ENCODE peak calls at places on chromosomes 6 and 20, in nine cellular contexts. Z is ovary; P is kidney; A is CD8-positive, alpha-beta T cell; T is IMR-90; R is OCI-LY7; J is fibroblast of the aortic adventitia; C is GM23338; X is foreskin fibroblast. F is an unnamed sample.

GRCh38 chr6:7137335-7138106 is 29.8 kb downstream of the RREB1 start:
- DNase-seq in Z (peak), R (peak), C (peak), A (peak), T (peak), X (peak), J (peak), P (no peak), F (no peak)

GRCh38 chr20:57346477-57346876 is 4.6 kb upstream of the RAE1 start:
- DNase-seq in Z (peak), P (peak), J (peak), R (peak), T (peak), X (peak), C (peak), A (peak), F (peak)

GRCh38 chr6:165726915-165727314 is 63.9 kb upstream of the PDE10A start:
- DNase-seq in C (peak), P (no peak), A (no peak), J (peak), R (no peak), X (no peak), T (no peak), Z (no peak), F (no peak)

GRCh38 chr6:20554326-20554725 is 20.1 kb downstream of the CDKAL1 start:
- DNase-seq in A (no peak), X (no peak), C (no peak), Z (no peak), P (no peak), T (no peak), R (no peak), J (peak), F (no peak)

GRCh38 chr6:30530013-30530412 is 26.3 kb downstream of the GNL1 start:
- DNase-seq in X (no peak), R (no peak), P (no peak), Z (no peak), J (no peak), C (no peak), A (no peak), T (no peak), F (no peak)

GRCh38 chr6:132060591-132060990 is 109.4 kb upstream of the CCN2 start:
- DNase-seq in A (no peak), R (peak), T (peak), C (no peak), X (peak), Z (no peak), J (peak), P (no peak), F (no peak)

GRCh38 chr20:44646641-44647274 is 4.7 kb downstream of the ADA start:
- DNase-seq in R (peak), Z (no peak), P (peak), J (no peak), C (no peak), X (peak), A (no peak), T (peak), F (peak)

GRCh38 chr20:1295276-1295930 is 29.3 kb downstream of the SNPH start:
- DNase-seq in T (no peak), A (no peak), C (no peak), J (no peak), R (no peak), X (no peak), Z (no peak), P (peak), F (no peak)

GRCh38 chr6:47651505-47651944 is 46.9 kb upstream of the ADGRF4 start:
- DNase-seq in R (no peak), C (no peak), X (no peak), A (no peak), P (no peak), J (peak), T (peak), Z (no peak), F (no peak)

GRCh38 chr20:24699321-24700165 is 230.1 kb downstream of the SYNDIG1 start:
- DNase-seq in A (no peak), T (no peak), Z (no peak), C (no peak), R (no peak), P (no peak), J (peak), X (no peak), F (no peak)

GRCh38 chr6:43120101-43120730 is 44.1 kb downstream of the PTK7 start:
- DNase-seq in T (no peak), R (no peak), Z (no peak), A (no peak), X (no peak), J (no peak), C (no peak), P (peak), F (no peak)

GRCh38 chr6:39005774-39006173 is 42.8 kb upstream of the GLP1R start:
- DNase-seq in J (no peak), R (no peak), T (no peak), A (no peak), Z (no peak), X (no peak), C (no peak), P (no peak), F (no peak)

GRCh38 chr6:121559611-121560269 is 124.3 kb downstream of the GJA1 start:
- DNase-seq in Z (no peak), T (no peak), J (no peak), R (no peak), A (no peak), C (no peak), P (no peak), X (no peak), F (no peak)
- H3K4me3 ChIP-seq in Z (no peak), T (no peak), J (no peak), R (no peak), A (no peak), C (no peak), P (no peak), X (no peak), F (no peak)

DNA sequence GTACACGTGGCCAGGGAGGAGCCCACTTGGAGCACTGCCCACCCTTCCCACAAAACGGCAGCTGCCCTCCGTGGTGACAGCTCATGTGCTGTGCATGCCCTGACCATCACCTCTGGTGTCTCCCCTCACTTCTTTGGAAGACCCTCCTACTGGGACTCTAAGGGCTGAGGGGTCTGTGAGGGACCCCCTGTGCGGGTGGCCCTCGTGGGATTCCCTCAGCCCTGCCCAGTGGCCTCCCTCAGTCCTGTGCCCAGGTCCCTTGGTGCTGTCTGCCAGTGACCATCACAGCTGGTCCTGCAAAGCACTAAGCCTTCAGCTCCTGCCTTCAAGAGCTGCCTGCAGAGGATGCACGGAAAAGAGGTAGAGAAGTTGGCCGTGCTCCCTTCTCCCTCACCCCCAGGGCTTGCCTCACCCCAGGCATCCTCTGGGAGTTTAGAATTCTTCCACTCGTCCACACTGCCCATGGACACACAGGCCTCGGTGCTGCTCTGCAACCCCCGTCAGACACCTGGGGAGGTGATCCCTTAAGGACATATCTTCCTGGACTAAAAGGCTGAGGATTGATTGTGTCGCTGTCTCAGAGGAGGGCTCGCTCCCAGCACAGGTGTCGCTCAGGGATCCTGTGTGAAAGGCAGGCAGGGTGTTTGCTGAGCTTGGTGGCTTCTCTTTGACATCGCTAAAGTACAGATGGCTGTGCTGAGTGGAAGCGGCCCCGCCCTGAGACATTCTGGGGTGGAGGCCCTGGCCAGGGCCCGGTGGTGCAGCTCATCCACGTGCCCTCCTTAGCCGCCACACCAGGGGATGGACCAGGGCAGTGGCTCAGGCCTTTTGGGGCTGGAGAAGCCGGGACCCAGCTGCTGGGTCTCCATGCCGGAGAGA is 119.5 kb upstream of the FRMD1 start:
- DNase-seq in J (no peak), A (no peak), P (peak), R (no peak), C (no peak), T (no peak), Z (no peak), X (no peak), F (no peak)
- TF ChIP-seq CTCF in J (no peak), A (no peak), P (no peak), R (no peak), C (no peak), T (no peak), Z (no peak), X (no peak), F (no peak)

GRCh38 chr20:11891827-11892521 is 25.7 kb upstream of the BTBD3 start:
- DNase-seq in T (peak), J (peak), X (peak), P (peak), C (peak), R (no peak), Z (peak), A (peak), F (no peak)
- H3K4me3 ChIP-seq in T (peak), J (peak), X (peak), P (peak), C (peak), R (no peak), Z (peak), A (peak), F (no peak)

DNA sequence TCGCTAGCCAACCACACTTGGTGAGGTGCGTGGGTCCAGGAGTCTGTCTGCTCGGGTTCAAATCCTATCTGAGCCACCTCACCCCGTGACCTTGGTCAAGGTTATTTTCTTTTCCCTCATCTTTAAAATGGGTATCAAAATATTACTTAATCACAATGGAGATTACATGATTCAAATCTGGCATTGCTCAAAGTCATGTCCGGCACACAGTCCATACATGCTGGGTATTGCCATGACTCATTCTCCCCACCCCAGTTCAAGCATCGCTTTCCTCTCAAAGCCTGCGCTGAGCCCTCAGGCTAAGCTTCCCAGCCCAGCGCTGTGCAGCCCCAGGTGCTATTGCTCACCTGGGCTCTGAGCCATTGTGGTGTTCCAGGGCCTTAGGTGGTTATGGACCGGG is 27.1 kb downstream of the WRNIP1 start:
- DNase-seq in J (no peak), C (no peak), P (no peak), A (no peak), Z (no peak), X (peak), T (peak), R (no peak), F (no peak)
- TF ChIP-seq CTCF in J (no peak), C (no peak), P (no peak), A (no peak), Z (no peak), X (no peak), T (no peak), R (no peak), F (no peak)

DNA sequence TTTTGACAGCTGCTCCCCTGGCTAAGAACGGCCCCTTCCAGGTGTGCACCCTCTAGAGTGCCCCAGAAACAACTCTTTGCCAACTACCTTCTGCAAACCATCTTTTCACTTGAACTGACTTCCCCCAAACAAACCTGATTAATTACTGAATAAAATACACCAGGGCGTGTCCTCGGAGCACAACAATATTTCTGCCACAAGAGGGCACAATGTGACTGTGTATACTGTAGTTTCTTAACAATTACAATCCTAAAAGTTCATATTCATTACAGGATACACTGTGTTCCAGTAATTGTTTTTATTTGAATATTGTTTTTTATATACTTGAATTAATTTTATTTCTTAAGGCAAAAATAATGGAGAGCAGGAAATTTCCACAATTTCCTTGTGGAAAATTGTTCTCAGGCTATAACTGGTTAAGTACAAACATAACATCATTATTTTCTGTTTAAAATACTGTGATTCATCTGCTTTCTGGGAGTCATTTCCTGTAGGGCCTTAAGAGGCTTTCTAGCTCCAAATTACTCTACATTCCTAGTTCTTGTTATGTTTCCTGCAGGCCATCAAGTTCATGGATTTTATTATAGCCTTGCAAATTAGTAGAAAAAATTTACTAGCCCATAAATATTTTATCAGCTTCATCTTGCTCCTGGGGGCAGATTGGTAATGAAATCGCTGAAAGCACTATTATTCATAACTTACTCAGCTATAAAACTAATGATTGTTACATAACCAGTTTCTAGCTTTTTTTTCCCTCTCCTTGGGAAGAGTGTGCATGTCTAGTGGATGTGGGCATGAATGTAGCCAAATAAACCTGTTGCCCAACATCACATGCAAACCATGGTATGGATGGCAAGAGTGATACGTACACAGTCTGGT is 51.9 kb upstream of the SLC22A16 start:
- DNase-seq in C (peak), X (peak), R (peak), J (peak), P (no peak), Z (peak), A (peak), T (peak), F (peak)
- H3K4me3 ChIP-seq in C (no peak), X (no peak), R (no peak), J (no peak), P (no peak), Z (no peak), A (no peak), T (no peak), F (no peak)

DNA sequence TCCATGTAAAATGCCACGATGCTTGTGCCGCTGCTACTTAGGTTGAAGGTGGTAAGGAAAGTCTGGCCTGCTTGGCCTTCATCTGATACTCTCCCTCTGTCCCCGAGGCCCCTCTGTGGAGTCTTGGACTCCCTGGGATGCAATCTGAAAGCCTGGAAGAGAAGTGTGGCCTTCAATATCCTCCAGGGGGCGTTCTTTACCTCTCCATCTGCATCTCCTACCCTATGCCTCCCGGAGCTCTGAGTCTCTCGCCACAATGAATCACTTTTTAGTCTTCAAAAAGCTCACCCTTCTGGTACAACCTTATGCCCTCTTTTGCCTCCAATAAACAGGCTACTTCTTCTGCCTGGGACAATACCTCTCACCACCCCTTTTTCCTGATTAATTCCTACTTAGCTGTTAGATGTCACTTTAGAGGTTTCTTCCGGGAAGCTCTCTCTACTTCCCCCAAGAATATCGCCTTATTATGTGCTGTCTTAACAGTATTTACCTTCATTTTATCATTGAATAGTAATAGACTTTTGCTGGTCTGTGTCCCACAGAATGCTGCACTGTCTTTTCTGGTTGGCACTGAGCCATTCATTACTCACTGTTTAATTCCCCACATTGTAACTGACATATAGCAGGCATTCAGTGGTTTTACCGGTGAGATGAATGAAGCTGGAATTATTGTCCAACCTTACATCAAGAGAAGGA is 13.9 kb upstream of the ATG5 start:
- DNase-seq in C (peak), J (peak), X (peak), R (peak), T (peak), A (peak), Z (no peak), P (no peak), F (no peak)
- TF ChIP-seq CTCF in C (peak), J (peak), X (peak), R (peak), T (peak), A (peak), Z (no peak), P (peak), F (peak)

GRCh38 chr6:53796791-53797190 is 2.0 kb downstream of the LRRC1 start:
- DNase-seq in T (no peak), R (no peak), C (no peak), Z (no peak), X (no peak), J (no peak), A (no peak), P (no peak), F (no peak)
- H3K4me3 ChIP-seq in T (no peak), R (peak), C (peak), Z (no peak), X (no peak), J (no peak), A (no peak), P (peak), F (no peak)

GRCh38 chr6:17011985-17012384 is 89.9 kb upstream of the STMND1 start:
- DNase-seq in A (no peak), P (no peak), C (no peak), R (no peak), Z (no peak), X (no peak), T (no peak), J (no peak), F (no peak)

GRCh38 chr6:17015144-17015543 is 86.7 kb upstream of the STMND1 start:
- DNase-seq in Z (no peak), A (peak), C (no peak), X (peak), R (no peak), T (peak), J (peak), P (no peak), F (peak)

GRCh38 chr6:17013701-17014100 is 88.1 kb upstream of the STMND1 start:
- DNase-seq in C (no peak), R (no peak), T (peak), X (peak), J (peak), Z (no peak), A (no peak), P (no peak), F (no peak)

GRCh38 chr6:17015551-17016381 is 86.1 kb upstream of the STMND1 start:
- DNase-seq in J (no peak), X (no peak), C (peak), P (peak), Z (no peak), R (no peak), T (no peak), A (peak), F (no peak)

DNA sequence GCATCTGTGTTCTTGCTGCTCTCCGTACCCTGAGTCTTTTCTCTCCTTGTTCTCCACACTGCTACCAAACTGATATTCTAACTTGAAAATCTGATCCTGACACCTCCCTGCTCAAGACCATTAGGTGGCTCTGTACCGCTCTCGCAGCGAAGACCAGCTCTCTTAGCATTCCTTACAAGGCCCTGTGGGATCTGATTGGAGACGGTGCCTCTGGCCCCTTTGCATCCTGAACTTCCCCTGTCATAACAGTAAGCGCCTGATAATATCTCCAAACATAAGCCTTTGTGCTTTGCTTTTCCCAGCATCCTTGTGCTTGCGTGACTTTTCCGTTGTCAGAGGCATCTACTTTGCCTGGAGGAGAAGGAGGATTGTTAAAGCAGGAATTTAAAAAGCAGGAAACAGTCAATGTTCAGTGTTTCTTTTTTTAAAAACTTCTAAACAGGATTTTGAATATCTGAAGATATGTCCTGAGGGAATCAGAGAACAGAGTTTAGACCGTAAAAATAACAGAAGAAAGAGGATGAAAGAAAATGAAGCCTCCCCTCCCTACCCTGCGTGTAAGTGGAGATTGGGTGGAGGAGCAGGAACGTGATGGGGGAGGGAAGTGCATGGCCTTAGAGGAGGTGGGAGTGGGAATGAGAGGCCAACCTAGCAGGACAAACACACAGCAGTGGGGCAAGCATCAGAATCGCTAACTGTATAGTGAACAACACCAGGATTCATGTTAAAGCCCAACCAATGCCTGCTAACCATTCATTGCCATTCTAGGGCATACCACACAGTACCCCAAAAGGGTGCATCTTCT is 89.2 kb upstream of the STMND1 start:
- DNase-seq in Z (no peak), T (peak), X (peak), R (no peak), P (no peak), A (no peak), J (peak), C (peak), F (no peak)
- TF ChIP-seq CTCF in Z (no peak), T (peak), X (peak), R (no peak), P (peak), A (no peak), J (no peak), C (peak), F (no peak)

GRCh38 chr6:167997642-167998041 is at the start of gene KIF25:
- DNase-seq in Z (no peak), P (no peak), J (no peak), T (no peak), C (no peak), X (no peak), R (no peak), A (no peak), F (no peak)
- H3K4me3 ChIP-seq in Z (no peak), P (no peak), J (no peak), T (no peak), C (peak), X (no peak), R (no peak), A (no peak), F (no peak)

GRCh38 chr6:25993038-25993684 is 30.6 kb downstream of the TRIM38 start:
- DNase-seq in R (no peak), A (no peak), J (no peak), Z (no peak), T (no peak), P (no peak), C (no peak), X (no peak), F (no peak)
- TF ChIP-seq CTCF in R (peak), A (no peak), J (no peak), Z (no peak), T (no peak), P (no peak), C (peak), X (no peak), F (no peak)

F was measured in GM12864.